ENCODE peak calls at places on chromosomes 7 and 10, in nine cellular contexts. C, B, K, G, S, N, E, D and A are unnamed samples.

GRCh38 chr7:105673367-105674188 is 92.3 kb upstream of the EFCAB10 start:
- DNase-seq in C (no peak), S (peak; percentile 42), N (peak; percentile 33), E (no peak), K (no peak), D (no peak), B (no peak), G (no peak), A (no peak)

GRCh38 chr7:99976626-99977025 is 795 bp upstream of the AZGP1 start:
- DNase-seq in G (no peak), C (no peak), B (no peak), K (no peak), E (no peak), S (no peak), D (no peak), N (no peak), A (no peak)

GRCh38 chr7:55360486-55360885 is 4.7 kb upstream of the LANCL2 start:
- DNase-seq in C (no peak), S (no peak), D (no peak), K (no peak), E (no peak), B (no peak), N (no peak), G (no peak), A (no peak)

GRCh38 chr7:135930565-135931423 is 46.4 kb downstream of the MTPN start:
- DNase-seq in C (peak; percentile 16), N (peak; percentile 27), E (peak; percentile 16), S (peak; percentile 79), B (no peak), D (peak; percentile 29), K (no peak), G (no peak), A (no peak)

GRCh38 chr10:25811141-25811685 is 122.8 kb upstream of the MYO3A start:
- DNase-seq in G (no peak), K (no peak), D (no peak), C (no peak), B (no peak), S (no peak), N (no peak), E (no peak), A (no peak)

GRCh38 chr7:137882806-137883205 is 36.0 kb upstream of the DGKI start:
- DNase-seq in E (no peak), G (no peak), C (no peak), B (no peak), N (peak; percentile 5), S (no peak), K (no peak), D (no peak), A (no peak)

GRCh38 chr7:132402096-132402495 is 174.2 kb downstream of the PLXNA4 start:
- DNase-seq in E (no peak), D (no peak), G (no peak), C (no peak), N (no peak), K (no peak), B (no peak), S (no peak), A (no peak)

GRCh38 chr10:9635691-9636090 is 1382.0 kb upstream of the CELF2 start:
- DNase-seq in B (no peak), E (no peak), G (peak; percentile 60), N (no peak), K (no peak), C (no peak), S (no peak), D (no peak), A (no peak)

GRCh38 chr10:100736144-100736808 is 9.1 kb upstream of the PAX2 start:
- DNase-seq in D (no peak), K (no peak), S (no peak), G (no peak), N (no peak), C (no peak), E (no peak), B (no peak), A (no peak)

GRCh38 chr10:100735345-100736143 is 9.8 kb upstream of the PAX2 start:
- DNase-seq in C (no peak), D (no peak), N (no peak), G (no peak), K (no peak), B (no peak), S (no peak), E (no peak), A (no peak)

GRCh38 chr10:100738055-100738827 is 7.1 kb upstream of the PAX2 start:
- DNase-seq in E (no peak), D (no peak), C (no peak), B (no peak), S (no peak), G (no peak), N (no peak), K (no peak), A (no peak)

GRCh38 chr10:100736809-100737358 is 8.5 kb upstream of the PAX2 start:
- DNase-seq in G (no peak), S (no peak), N (no peak), C (no peak), K (no peak), D (no peak), E (no peak), B (no peak), A (no peak)

DNA sequence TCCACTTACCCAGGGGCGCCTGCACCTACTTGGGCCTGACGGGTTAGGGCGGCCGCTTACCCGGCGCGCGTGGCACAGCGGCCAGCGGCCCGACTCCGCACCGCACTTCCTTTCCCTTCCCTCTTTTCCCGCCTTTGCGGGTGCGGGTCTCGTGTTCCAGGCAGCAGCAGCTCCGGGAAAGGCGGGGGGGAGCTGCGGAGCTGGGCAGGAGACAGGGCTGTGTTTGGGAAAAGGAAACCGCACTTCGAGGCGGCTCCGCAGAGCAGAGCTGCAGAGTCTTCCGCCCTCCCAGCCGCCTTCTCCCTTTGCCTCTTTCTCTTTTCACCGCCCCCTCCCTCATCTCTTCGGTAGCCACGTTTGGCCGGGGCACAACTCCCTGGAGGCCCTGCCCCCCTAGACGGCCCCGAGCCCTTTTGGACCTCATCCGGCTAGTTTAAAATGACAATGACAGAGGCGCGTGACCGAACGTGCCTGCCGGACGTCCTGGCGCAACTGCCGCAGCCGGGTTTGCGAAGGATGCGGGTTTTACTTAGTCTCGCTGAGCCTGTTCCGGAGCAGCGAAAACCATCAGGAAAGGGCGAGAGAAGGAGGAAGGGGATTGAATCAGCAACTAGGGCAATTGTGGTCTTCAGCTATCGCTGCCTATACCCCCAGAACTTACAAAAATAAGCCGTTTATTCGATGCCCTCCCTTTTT is 7.9 kb upstream of the PAX2 start:
- DNase-seq in K (no peak), E (no peak), B (no peak), D (no peak), C (no peak), S (no peak), G (no peak), N (no peak), A (no peak)
- H3K4me3 ChIP-seq in K (no peak overlapping the region), E (no peak overlapping the region), B (no peak overlapping the region), D (no peak overlapping the region), C (peak overlapping the region; percentile 24), S (no peak overlapping the region), G (no peak overlapping the region), N (no peak overlapping the region), A (no peak overlapping the region)

DNA sequence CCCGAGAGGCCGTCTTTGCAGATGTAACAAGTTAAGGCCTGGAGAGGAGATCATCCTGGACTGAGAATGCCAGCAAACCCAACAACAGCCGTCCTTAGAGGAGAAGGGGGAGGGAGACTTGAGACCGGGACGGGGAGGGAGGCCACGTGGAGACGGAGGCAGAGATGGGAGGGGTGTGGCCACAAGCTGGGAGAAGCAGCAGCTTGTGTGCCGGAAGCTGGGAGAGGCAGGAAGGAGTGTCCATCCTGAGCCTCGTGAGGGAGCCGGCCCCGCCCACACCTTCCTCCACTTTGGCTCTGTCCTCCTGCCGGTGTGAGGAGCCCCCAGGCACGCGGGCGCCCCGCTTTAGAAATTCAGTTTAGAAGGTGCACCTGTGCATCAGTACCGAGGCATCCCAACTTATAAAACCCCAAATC is 95.7 kb downstream of the DNAJB6 start:
- DNase-seq in S (peak; percentile 65), C (no peak), B (no peak), D (no peak), G (peak; percentile 60), K (peak; percentile 88), E (peak; percentile 20), N (peak; percentile 62), A (peak; percentile 45)
- H3K4me3 ChIP-seq in S (peak overlapping the region; percentile 1), C (no peak overlapping the region), B (no peak overlapping the region), D (peak overlapping the region; percentile 32), G (peak overlapping the region; percentile 54), K (peak overlapping the region; percentile 34), E (peak overlapping the region; percentile 31), N (peak overlapping the region; percentile 47), A (no peak overlapping the region)

GRCh38 chr7:19401461-19401860 is 256.2 kb upstream of the FERD3L start:
- DNase-seq in K (no peak), S (no peak), D (no peak), E (no peak), C (no peak), N (no peak), B (no peak), G (peak; percentile 32), A (no peak)

GRCh38 chr7:19400771-19401254 is 255.6 kb upstream of the FERD3L start:
- DNase-seq in K (no peak), S (no peak), G (no peak), B (no peak), N (no peak), D (no peak), C (no peak), E (no peak), A (no peak)

GRCh38 chr7:19392246-19392645 is 247.0 kb upstream of the FERD3L start:
- DNase-seq in K (no peak), C (no peak), N (peak; percentile 84), S (no peak), G (peak; percentile 78), D (peak; percentile 52), B (no peak), E (peak; percentile 39), A (no peak)

GRCh38 chr7:19403691-19404090 is 258.5 kb upstream of the FERD3L start:
- DNase-seq in C (no peak), E (no peak), K (no peak), G (peak; percentile 10), D (no peak), B (no peak), N (peak; percentile 58), S (no peak), A (no peak)

DNA sequence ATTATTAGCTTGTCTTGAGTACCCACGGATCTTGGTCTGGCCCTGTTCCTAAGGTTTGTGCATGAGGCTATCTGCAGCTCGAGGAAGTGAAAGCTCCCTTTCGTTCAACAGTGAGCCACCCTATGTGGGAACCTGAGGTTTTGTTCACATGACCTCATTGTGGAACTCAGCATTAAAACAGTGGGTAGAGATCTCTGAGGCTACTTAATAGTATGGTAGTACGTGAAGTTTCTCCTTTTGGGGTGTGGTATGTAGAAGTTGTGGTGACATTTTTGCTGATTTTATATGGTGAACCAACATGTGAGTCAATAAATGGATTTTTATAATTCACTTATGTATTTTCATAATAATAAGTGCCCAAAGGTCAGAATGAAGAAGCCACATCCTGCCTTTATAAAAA is 252.7 kb upstream of the FERD3L start:
- DNase-seq in K (no peak), S (no peak), C (no peak), E (no peak), N (peak; percentile 77), D (no peak), B (no peak), G (peak; percentile 63), A (no peak)
- H3K4me3 ChIP-seq in K (no peak overlapping the region), S (no peak overlapping the region), C (no peak overlapping the region), E (no peak overlapping the region), N (peak overlapping the region; percentile 39), D (no peak overlapping the region), B (no peak overlapping the region), G (no peak overlapping the region), A (no peak overlapping the region)

GRCh38 chr7:98213296-98213873 is 2.1 kb downstream of the BHLHA15 start:
- DNase-seq in K (no peak), B (no peak), G (no peak), C (no peak), N (no peak), S (no peak), D (no peak), E (no peak), A (no peak)

GRCh38 chr7:98211221-98211675 is at the start of gene BHLHA15:
- DNase-seq in D (no peak), S (no peak), N (peak; percentile 52), G (no peak), K (peak; percentile 71), B (no peak), E (no peak), C (no peak), A (no peak)

GRCh38 chr7:98212532-98213041 is 1.3 kb downstream of the BHLHA15 start:
- DNase-seq in K (no peak), G (no peak), B (no peak), N (no peak), E (no peak), S (no peak), D (no peak), C (no peak), A (no peak)

GRCh38 chr7:98210513-98211220 is 572 bp upstream of the BHLHA15 start:
- DNase-seq in C (no peak), D (no peak), K (peak; percentile 40), B (peak; percentile 16), G (no peak), S (no peak), E (no peak), N (no peak), A (no peak)

GRCh38 chr7:98211676-98212531 is 665 bp downstream of the BHLHA15 start:
- DNase-seq in G (no peak), N (no peak), S (no peak), D (no peak), B (no peak), K (no peak), C (no peak), E (no peak), A (no peak)
- H3K4me3 ChIP-seq in G (no peak overlapping the region), N (peak overlapping the region; percentile 61), S (no peak overlapping the region), D (no peak overlapping the region), B (peak overlapping the region; percentile 43), K (peak overlapping the region; percentile 29), C (no peak overlapping the region), E (peak overlapping the region; percentile 34), A (no peak overlapping the region)